ENCODE peak calls at places on chromosomes 6 and 20, in six cellular contexts. H is WTC11, D is NCI-H1092 treated with DMSO at 0.1 percent for 48 hours, M is H1, S is tibial nerve, I is substantia nigra. G is an unnamed sample.

GRCh38 chr6:30044630-30045029 is 16.4 kb upstream of the POLR1H start:
- DNase-seq in H (no peak), D (no peak), M (no peak), S (no peak), I (no peak), G (no peak)

GRCh38 chr20:3405139-3405538 is 2.3 kb downstream of the DNAAF9 start:
- DNase-seq in H (no peak), D (no peak), M (no peak), S (no peak), I (no peak), G (no peak)

GRCh38 chr6:35634316-35634715 is 54.4 kb downstream of the FKBP5 start:
- DNase-seq in H (no peak), D (no peak), M (no peak), S (no peak), I (no peak), G (no peak)

GRCh38 chr6:43949451-43950110 is 177.7 kb downstream of the MRPL14 start:
- DNase-seq in H (no peak), D (no peak), M (no peak), S (no peak), I (no peak), G (no peak)

GRCh38 chr6:79813143-79813542 is 134.2 kb downstream of the ELOVL4 start:
- DNase-seq in H (no peak), D (no peak), M (no peak), S (no peak), I (no peak), G (no peak)

GRCh38 chr6:12134581-12134980 is 122.5 kb downstream of the HIVEP1 start:
- DNase-seq in H (no peak), D (no peak), M (no peak), S (no peak), I (no peak), G (no peak)

GRCh38 chr6:87848616-87849015 is 146.6 kb upstream of the AKIRIN2 start:
- DNase-seq in H (no peak), D (no peak), M (no peak), S (no peak), I (no peak), G (no peak)

GRCh38 chr6:154156135-154156948 is 117.3 kb downstream of the OPRM1 start:
- DNase-seq in H (peak), D (peak), M (no peak), S (peak), I (no peak), G (no peak)

GRCh38 chr6:31558631-31559500 is 11.5 kb downstream of the NFKBIL1 start:
- DNase-seq in H (no peak), D (no peak), M (no peak), S (peak), I (no peak), G (no peak)

GRCh38 chr6:133203344-133203697 is 37.8 kb upstream of the EYA4 start:
- DNase-seq in H (no peak), D (no peak), M (no peak), S (no peak), I (no peak), G (no peak)

GRCh38 chr6:53042112-53042511 is 23.1 kb upstream of the FBXO9 start:
- DNase-seq in H (no peak), D (no peak), M (no peak), S (no peak), I (no peak), G (no peak)

GRCh38 chr6:154543638-154544037 is 33.2 kb upstream of the CNKSR3 start:
- DNase-seq in H (no peak), D (no peak), M (no peak), S (no peak), I (no peak), G (no peak)

GRCh38 chr6:113995632-113996031 is 24.7 kb upstream of the HDAC2 start:
- DNase-seq in H (no peak), D (peak), M (no peak), S (peak), I (peak), G (peak)

GRCh38 chr6:75145976-75146375 is 59.9 kb downstream of the COL12A1 start:
- DNase-seq in H (no peak), D (no peak), M (no peak), S (no peak), I (no peak), G (no peak)

GRCh38 chr20:54063998-54064676 is 6.3 kb downstream of the BCAS1 start:
- DNase-seq in H (no peak), D (no peak), M (no peak), S (no peak), I (no peak), G (no peak)

GRCh38 chr20:12237772-12238171 is 320.1 kb downstream of the BTBD3 start:
- DNase-seq in H (no peak), D (no peak), M (no peak), S (no peak), I (peak), G (no peak)

GRCh38 chr6:108029226-108029921 is 45.2 kb downstream of the OSTM1 start:
- DNase-seq in H (no peak), D (peak), M (no peak), S (no peak), I (no peak), G (no peak)